ENCODE peak calls at places on chromosomes 11 and 22, in six cellular contexts. U, S, Q, H, T and A are unnamed samples.

GRCh38 chr11:130145975-130146776 is 13.4 kb upstream of the ST14 start:
- DNase-seq in U (no peak), S (no peak), Q (no peak), H (no peak), T (no peak), A (no peak)

GRCh38 chr11:74749127-74749964 is 697 bp downstream of the RNF169 start:
- DNase-seq in U (peak), S (no peak), Q (peak), H (peak), T (no peak), A (peak)

GRCh38 chr22:47156352-47157092 is 394.1 kb downstream of the TBC1D22A start:
- DNase-seq in U (no peak), S (no peak), Q (no peak), H (no peak), T (no peak), A (no peak)

GRCh38 chr22:28015056-28015445 is 96.0 kb upstream of the PITPNB start:
- DNase-seq in U (no peak), S (no peak), Q (no peak), H (no peak), T (no peak), A (no peak)

GRCh38 chr11:43919852-43920597 is 22.4 kb upstream of the C11orf96 start:
- DNase-seq in U (no peak), S (no peak), Q (no peak), H (no peak), T (no peak), A (no peak)

GRCh38 chr11:67276821-67277230 is 10.6 kb downstream of the GRK2 start:
- DNase-seq in U (peak), S (no peak), Q (no peak), H (no peak), T (no peak), A (no peak)

GRCh38 chr11:13354335-13354734 is 76.7 kb downstream of the BMAL1 start:
- DNase-seq in U (no peak), S (no peak), Q (no peak), H (no peak), T (no peak), A (no peak)

GRCh38 chr11:101444164-101444563 is 139.6 kb downstream of the TRPC6 start:
- DNase-seq in U (no peak), S (no peak), Q (no peak), H (no peak), T (no peak), A (no peak)

GRCh38 chr22:38923463-38924196 is 33.8 kb upstream of the APOBEC3A start:
- DNase-seq in U (peak), S (no peak), Q (no peak), H (peak), T (peak), A (no peak)